ENCODE peak calls at places on chromosomes 7 and 10, in four cellular contexts. D is A549, P is K562, I is GM12878. C is an unnamed sample.

GRCh38 chr7:29102554-29103151 is 43.7 kb downstream of the CPVL start:
- DNase-seq in D (peak), P (peak), I (no peak), C (peak)

GRCh38 chr7:68015098-68015497 is 1018.5 kb downstream of the TYW1 start:
- DNase-seq in D (no peak), P (no peak), I (no peak), C (no peak)

GRCh38 chr7:11579141-11579540 is 252.9 kb downstream of the THSD7A start:
- DNase-seq in D (no peak), P (no peak), I (no peak), C (peak)

GRCh38 chr10:121138112-121138860 is 287.1 kb downstream of the WDR11 start:
- DNase-seq in D (no peak), P (no peak), I (no peak), C (no peak)

GRCh38 chr10:118738422-118738821 is 16.3 kb downstream of the CACUL1 start:
- DNase-seq in D (no peak), P (no peak), I (no peak), C (no peak)

GRCh38 chr10:130967784-130968183 is 343.7 kb downstream of the TCERG1L start:
- DNase-seq in D (no peak), P (no peak), I (no peak), C (no peak)

GRCh38 chr10:62183857-62184805 is 84.5 kb downstream of the RTKN2 start:
- DNase-seq in D (no peak), P (no peak), I (no peak), C (no peak)

GRCh38 chr10:30858499-30858898 is 173.2 kb downstream of the ZNF438 start:
- DNase-seq in D (no peak), P (no peak), I (no peak), C (peak)

GRCh38 chr7:78047800-78048199 is 249.2 kb downstream of the PHTF2 start:
- DNase-seq in D (no peak), P (no peak), I (no peak), C (no peak)

GRCh38 chr7:155386608-155387007 is 71.3 kb upstream of the EN2 start:
- DNase-seq in D (no peak), P (no peak), I (no peak), C (no peak)

GRCh38 chr10:127977368-127978009 is 70.6 kb downstream of the PTPRE start:
- DNase-seq in D (no peak), P (no peak), I (no peak), C (peak)

GRCh38 chr10:88851706-88852105 is at the start of gene ANKRD22:
- DNase-seq in D (peak), P (no peak), I (no peak), C (peak)

GRCh38 chr7:115356139-115356746 is 434.3 kb downstream of the MDFIC start:
- DNase-seq in D (no peak), P (peak), I (no peak), C (peak)

GRCh38 chr10:68151453-68151852 is 42.2 kb downstream of the MYPN start:
- DNase-seq in D (no peak), P (no peak), I (no peak), C (no peak)

GRCh38 chr7:140262242-140262903 is 85.6 kb upstream of the KDM7A start:
- DNase-seq in D (no peak), P (no peak), I (no peak), C (no peak)

GRCh38 chr7:41628926-41629325 is 74.0 kb downstream of the INHBA start:
- DNase-seq in D (no peak), P (no peak), I (no peak), C (no peak)

GRCh38 chr10:89391882-89392756 is at the start of gene IFIT1:
- DNase-seq in D (peak), P (peak), I (peak), C (peak)

GRCh38 chr10:8338177-8338766 is 283.8 kb downstream of the GATA3 start:
- DNase-seq in D (no peak), P (no peak), I (no peak), C (no peak)
- H3K4me3 ChIP-seq in D (no peak), P (no peak), I (no peak), C (no peak)

GRCh38 chr7:107503667-107504066 is 33.8 kb downstream of the GPR22 start:
- DNase-seq in D (no peak), P (no peak), I (no peak), C (no peak)

GRCh38 chr7:107502797-107503196 is 32.9 kb downstream of the GPR22 start:
- DNase-seq in D (no peak), P (no peak), I (no peak), C (no peak)

GRCh38 chr7:107505362-107505761 is 35.5 kb downstream of the GPR22 start:
- DNase-seq in D (no peak), P (no peak), I (no peak), C (no peak)

GRCh38 chr7:107502154-107502553 is 32.3 kb downstream of the GPR22 start:
- DNase-seq in D (no peak), P (no peak), I (no peak), C (no peak)

DNA sequence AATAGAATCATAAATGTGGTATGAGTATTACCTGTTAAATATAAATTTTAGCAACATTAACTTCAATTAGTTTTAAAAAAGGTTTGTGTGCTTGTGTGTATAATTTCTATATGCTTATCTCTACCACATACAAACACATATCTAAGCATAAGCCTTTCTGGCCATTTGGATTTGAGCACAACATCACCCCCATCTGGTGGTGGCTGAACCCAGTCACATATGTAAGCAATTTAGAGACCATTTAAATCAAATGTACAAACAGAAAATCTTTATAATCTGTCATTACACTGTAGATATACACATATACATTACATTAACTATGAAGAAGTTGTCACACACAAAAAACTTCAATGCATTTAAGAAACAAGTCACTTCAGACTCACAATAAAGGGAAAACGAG is 31.7 kb downstream of the GPR22 start:
- DNase-seq in D (peak), P (peak), I (no peak), C (peak)
- TF ChIP-seq MYC in D (no peak), P (no peak), I (no peak), C (no peak)

GRCh38 chr10:575312-576129 is 113.9 kb downstream of the DIP2C start:
- DNase-seq in D (no peak), P (no peak), I (no peak), C (no peak)
- TF ChIP-seq POLR2A in D (no peak), P (no peak), I (no peak), C (no peak)

DNA sequence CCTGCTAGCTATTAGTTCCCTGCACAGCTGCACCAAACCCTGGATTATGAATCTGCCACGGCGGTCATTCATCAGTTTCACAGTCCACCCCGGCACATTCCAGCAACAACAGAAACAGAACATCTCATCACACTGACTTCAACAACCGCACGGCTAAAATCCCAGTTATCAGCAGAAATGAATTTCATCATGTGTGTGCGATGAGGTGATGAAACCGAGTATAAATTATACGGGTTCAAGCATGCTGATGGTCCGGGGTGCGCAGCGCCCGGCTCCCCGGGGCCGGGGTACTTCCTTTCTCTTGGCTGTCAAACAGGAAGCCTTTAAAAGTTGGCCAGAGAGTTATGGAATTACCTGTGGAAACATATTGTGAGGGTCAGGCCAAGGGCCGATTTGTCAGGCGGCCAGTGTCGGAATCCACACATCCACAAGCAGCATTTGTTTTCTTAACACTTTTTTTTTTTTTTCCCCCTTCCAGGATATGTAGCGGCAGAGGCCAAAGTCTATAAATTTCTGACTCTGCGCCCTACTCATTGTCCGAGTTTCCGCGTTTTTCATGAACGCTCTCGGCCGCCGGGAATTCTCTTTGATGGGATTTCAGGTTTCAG is 420.9 kb upstream of the MGMT start:
- DNase-seq in D (no peak), P (no peak), I (no peak), C (no peak)
- H3K4me3 ChIP-seq in D (no peak), P (no peak), I (no peak), C (no peak)

GRCh38 chr10:29618341-29619171 is 16.2 kb downstream of the SVIL start:
- DNase-seq in D (no peak), P (no peak), I (no peak), C (no peak)
- TF ChIP-seq MYC in D (no peak), P (no peak), I (no peak), C (no peak)

GRCh38 chr7:44799939-44800338 is 3.5 kb downstream of the PPIA start:
- DNase-seq in D (no peak), P (no peak), I (no peak), C (no peak)
- TF ChIP-seq POLR2A in D (no peak), P (no peak), I (no peak), C (no peak)

DNA sequence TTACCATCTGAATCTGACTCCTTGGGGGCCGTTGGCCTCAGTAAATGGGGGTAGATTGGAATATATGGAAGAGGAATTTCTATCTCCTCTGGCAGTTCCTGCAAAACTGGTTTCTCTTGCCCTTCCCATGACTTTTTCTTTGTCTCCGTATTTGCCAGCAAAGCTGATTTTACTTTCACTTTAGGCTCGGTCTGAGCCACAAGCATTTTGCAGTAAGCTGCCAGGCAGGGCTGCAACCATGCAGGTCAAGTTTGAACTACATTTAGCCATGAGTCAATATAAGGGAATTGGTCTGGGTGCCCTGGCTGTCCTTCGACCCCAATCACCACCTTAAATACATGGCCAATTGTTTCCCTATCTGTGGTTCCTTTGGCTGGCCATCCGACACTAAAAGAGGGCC is 104.3 kb downstream of the TRIM24 start:
- DNase-seq in D (no peak), P (no peak), I (no peak), C (peak)
- H3K4me3 ChIP-seq in D (no peak), P (no peak), I (no peak), C (peak)

C was measured in NB4.